ENCODE peak calls at places on chromosome X, in five cellular contexts. One of them, this sample, is unnamed.
A peak's percentile ranks its signal among the peaks of the same experiment; 100 is the strongest.

GRCh38 chrX:70025464-70025863 is 24.3 kb downstream of the AWAT2 start:
- DNase-seq in cardiac muscle cell: peak; percentile 78
- DNase-seq in GF-D8: no peak
- DNase-seq in T1000: no peak
- DNase-seq in iris pigment epithelial cell: peak; percentile 38
- DNase-seq in this sample: no peak

GRCh38 chrX:47059142-47059874 is 18.9 kb upstream of the RGN start:
- DNase-seq in T1000: no peak
- DNase-seq in cardiac muscle cell: no peak
- DNase-seq in GF-D8: no peak
- DNase-seq in iris pigment epithelial cell: no peak
- DNase-seq in this sample: no peak

GRCh38 chrX:23879380-23880090 is 28.2 kb downstream of the APOO start:
- DNase-seq in GF-D8: no peak
- DNase-seq in cardiac muscle cell: no peak
- DNase-seq in iris pigment epithelial cell: no peak
- DNase-seq in T1000: no peak
- DNase-seq in this sample: no peak

GRCh38 chrX:53211391-53211978 is 13.5 kb downstream of the KDM5C start:
- DNase-seq in T1000: no peak
- DNase-seq in iris pigment epithelial cell: peak; percentile 43
- DNase-seq in cardiac muscle cell: no peak
- DNase-seq in GF-D8: no peak
- DNase-seq in this sample: no peak

GRCh38 chrX:49919617-49920016 is 2.8 kb upstream of the CLCN5 start:
- DNase-seq in T1000: no peak
- DNase-seq in iris pigment epithelial cell: peak; percentile 77
- DNase-seq in cardiac muscle cell: peak; percentile 89
- DNase-seq in GF-D8: no peak
- DNase-seq in this sample: no peak

GRCh38 chrX:118115948-118116307 is 682 bp downstream of the KLHL13 start:
- DNase-seq in T1000: no peak
- DNase-seq in iris pigment epithelial cell: no peak
- DNase-seq in GF-D8: no peak
- DNase-seq in cardiac muscle cell: no peak
- DNase-seq in this sample: no peak

GRCh38 chrX:103687073-103687695 is 685 bp upstream of the MORF4L2 start:
- DNase-seq in T1000: peak; percentile 81
- DNase-seq in iris pigment epithelial cell: peak; percentile 82
- DNase-seq in GF-D8: peak; percentile 63
- DNase-seq in cardiac muscle cell: peak; percentile 88
- DNase-seq in this sample: peak; percentile 80

GRCh38 chrX:17170973-17171372 is 204.0 kb upstream of the NHS start:
- DNase-seq in iris pigment epithelial cell: no peak
- DNase-seq in T1000: no peak
- DNase-seq in cardiac muscle cell: no peak
- DNase-seq in GF-D8: no peak
- DNase-seq in this sample: no peak

GRCh38 chrX:48747415-48748026 is 14.0 kb upstream of the GLOD5 start:
- DNase-seq in GF-D8: no peak
- DNase-seq in iris pigment epithelial cell: no peak
- DNase-seq in T1000: no peak
- DNase-seq in cardiac muscle cell: no peak
- DNase-seq in this sample: no peak

GRCh38 chrX:137567474-137568232 is 1.7 kb downstream of the ZIC3 start:
- DNase-seq in cardiac muscle cell: no peak
- DNase-seq in T1000: no peak
- DNase-seq in iris pigment epithelial cell: no peak
- DNase-seq in GF-D8: no peak
- DNase-seq in this sample: no peak

GRCh38 chrX:53686151-53686885 is at the start of gene HUWE1:
- DNase-seq in T1000: peak; percentile 67
- DNase-seq in iris pigment epithelial cell: peak; percentile 60
- DNase-seq in GF-D8: peak; percentile 11
- DNase-seq in cardiac muscle cell: peak; percentile 76
- DNase-seq in this sample: peak; percentile 65

GRCh38 chrX:132407704-132408103 is 81.1 kb downstream of the MBNL3 start:
- DNase-seq in iris pigment epithelial cell: no peak
- DNase-seq in cardiac muscle cell: no peak
- DNase-seq in GF-D8: no peak
- DNase-seq in T1000: no peak
- DNase-seq in this sample: no peak

GRCh38 chrX:96182366-96182765 is 502.3 kb upstream of the DIAPH2 start:
- DNase-seq in iris pigment epithelial cell: peak; percentile 1
- DNase-seq in cardiac muscle cell: peak; percentile 42
- DNase-seq in GF-D8: no peak
- DNase-seq in T1000: peak; percentile 0
- DNase-seq in this sample: no peak

GRCh38 chrX:12210921-12211320 is 72.6 kb downstream of the FRMPD4 start:
- DNase-seq in iris pigment epithelial cell: no peak
- DNase-seq in T1000: no peak
- DNase-seq in cardiac muscle cell: peak; percentile 11
- DNase-seq in GF-D8: no peak
- DNase-seq in this sample: no peak

GRCh38 chrX:19886888-19887531 is 390 bp downstream of the SH3KBP1 start:
- DNase-seq in cardiac muscle cell: peak; percentile 21
- DNase-seq in GF-D8: no peak
- DNase-seq in iris pigment epithelial cell: no peak
- DNase-seq in T1000: peak; percentile 2
- DNase-seq in this sample: no peak

GRCh38 chrX:118577041-118577440 is 81.4 kb downstream of the DOCK11 start:
- DNase-seq in cardiac muscle cell: no peak
- DNase-seq in GF-D8: no peak
- DNase-seq in iris pigment epithelial cell: no peak
- DNase-seq in T1000: no peak
- DNase-seq in this sample: no peak

GRCh38 chrX:72020788-72021187 is 110.1 kb downstream of the NHSL2 start:
- DNase-seq in T1000: no peak
- DNase-seq in cardiac muscle cell: no peak
- DNase-seq in GF-D8: no peak
- DNase-seq in iris pigment epithelial cell: no peak
- DNase-seq in this sample: no peak

GRCh38 chrX:46279925-46280313 is 265.3 kb downstream of the ZNF674 start:
- DNase-seq in GF-D8: no peak
- DNase-seq in cardiac muscle cell: peak; percentile 20
- DNase-seq in iris pigment epithelial cell: peak; percentile 38
- DNase-seq in T1000: no peak
- DNase-seq in this sample: no peak

GRCh38 chrX:17519349-17519748 is 144.3 kb downstream of the NHS start:
- DNase-seq in cardiac muscle cell: peak; percentile 60
- DNase-seq in GF-D8: no peak
- DNase-seq in iris pigment epithelial cell: no peak
- DNase-seq in T1000: no peak
- DNase-seq in this sample: no peak

GRCh38 chrX:51893931-51894696 is 691 bp downstream of the MAGED1 start:
- DNase-seq in GF-D8: no peak
- DNase-seq in iris pigment epithelial cell: peak; percentile 22
- DNase-seq in T1000: no peak
- DNase-seq in cardiac muscle cell: peak; percentile 61
- DNase-seq in this sample: no peak

GRCh38 chrX:135513140-135513535 is 7.3 kb upstream of the INTS6L start:
- DNase-seq in T1000: no peak
- DNase-seq in cardiac muscle cell: no peak
- DNase-seq in GF-D8: no peak
- DNase-seq in iris pigment epithelial cell: no peak
- DNase-seq in this sample: no peak

GRCh38 chrX:154436597-154437397 is at the start of gene GDI1:
- DNase-seq in iris pigment epithelial cell: peak; percentile 38
- DNase-seq in GF-D8: no peak
- DNase-seq in T1000: peak; percentile 14
- DNase-seq in cardiac muscle cell: peak; percentile 64
- DNase-seq in this sample: peak; percentile 47

GRCh38 chrX:38679695-38680094 is 118.4 kb downstream of the TSPAN7 start:
- DNase-seq in iris pigment epithelial cell: no peak
- DNase-seq in cardiac muscle cell: no peak
- DNase-seq in GF-D8: no peak
- DNase-seq in T1000: no peak
- DNase-seq in this sample: no peak

GRCh38 chrX:111131572-111131971 is 35.6 kb downstream of the PAK3 start:
- DNase-seq in iris pigment epithelial cell: peak; percentile 54
- DNase-seq in T1000: no peak
- DNase-seq in cardiac muscle cell: no peak
- DNase-seq in GF-D8: no peak
- DNase-seq in this sample: no peak

GRCh38 chrX:45806410-45807121 is 605.9 kb upstream of the DIPK2B start:
- DNase-seq in GF-D8: no peak
- DNase-seq in cardiac muscle cell: peak; percentile 90
- DNase-seq in iris pigment epithelial cell: peak; percentile 92
- DNase-seq in T1000: no peak
- DNase-seq in this sample: peak; percentile 8

GRCh38 chrX:150694738-150695410 is 1.7 kb downstream of the MTMR1 start:
- DNase-seq in GF-D8: no peak
- DNase-seq in cardiac muscle cell: no peak
- DNase-seq in iris pigment epithelial cell: no peak
- DNase-seq in T1000: no peak
- DNase-seq in this sample: no peak

GRCh38 chrX:6226053-6226645 is 2.5 kb downstream of the NLGN4X start:
- DNase-seq in GF-D8: no peak
- DNase-seq in cardiac muscle cell: no peak
- DNase-seq in iris pigment epithelial cell: no peak
- DNase-seq in T1000: peak; percentile 0
- DNase-seq in this sample: no peak

GRCh38 chrX:13013353-13014110 is 30.9 kb downstream of the FAM9C start:
- DNase-seq in iris pigment epithelial cell: peak; percentile 52
- DNase-seq in cardiac muscle cell: peak; percentile 78
- DNase-seq in T1000: no peak
- DNase-seq in GF-D8: peak; percentile 78
- DNase-seq in this sample: no peak

GRCh38 chrX:3317191-3317718 is 29.2 kb downstream of the MXRA5 start:
- DNase-seq in T1000: no peak
- DNase-seq in cardiac muscle cell: no peak
- DNase-seq in iris pigment epithelial cell: no peak
- DNase-seq in GF-D8: no peak
- DNase-seq in this sample: no peak

GRCh38 chrX:115595049-115595448 is 34.1 kb downstream of the PLS3 start:
- DNase-seq in cardiac muscle cell: no peak
- DNase-seq in iris pigment epithelial cell: no peak
- DNase-seq in GF-D8: no peak
- DNase-seq in T1000: no peak
- DNase-seq in this sample: no peak

GRCh38 chrX:1462596-1463251 is 10.0 kb upstream of the ASMTL start:
- DNase-seq in iris pigment epithelial cell: peak; percentile 79
- DNase-seq in cardiac muscle cell: peak; percentile 90
- DNase-seq in T1000: peak; percentile 50
- DNase-seq in GF-D8: no peak
- DNase-seq in this sample: peak; percentile 35

GRCh38 chrX:150438165-150438564 is 75.0 kb downstream of the MAMLD1 start:
- DNase-seq in T1000: no peak
- DNase-seq in cardiac muscle cell: peak; percentile 28
- DNase-seq in GF-D8: no peak
- DNase-seq in iris pigment epithelial cell: peak; percentile 46
- DNase-seq in this sample: no peak

This sample was measured in activated T-helper 1 cell treated with anti-CD3 and anti-CD28 coated beads, Interleukin-2, amount 50 U/mL, for 16 hours.